ENCODE peak calls at places on chromosome 1, in nine cellular contexts. P is aorta, L is thyroid gland, O is AG09309, B is MM.1S, V is epithelial cell of esophagus, U is fibroblast of lung, D is foreskin fibroblast, F is Peyer's patch. J is an unnamed sample.

GRCh38 chr1:65527211-65527610 is 106.7 kb downstream of the LEPR start:
- DNase-seq in P (no peak), L (no peak), O (peak), B (no peak), V (no peak), U (peak), D (peak), F (no peak), J (no peak)

GRCh38 chr1:59017501-59018231 is 233.8 kb upstream of the JUN start:
- DNase-seq in P (no peak), L (no peak), O (no peak), B (no peak), V (peak), U (peak), D (no peak), F (no peak), J (peak)

GRCh38 chr1:167132306-167133010 is 38.6 kb downstream of the STYXL2 start:
- DNase-seq in P (no peak), L (no peak), O (no peak), B (no peak), V (no peak), U (no peak), D (no peak), F (no peak), J (no peak)

GRCh38 chr1:3674100-3675094 is 22.1 kb downstream of the TP73 start:
- DNase-seq in P (no peak), L (peak), O (no peak), B (no peak), V (peak), U (no peak), D (no peak), F (no peak), J (no peak)

GRCh38 chr1:56490619-56491018 is 88.7 kb downstream of the PLPP3 start:
- DNase-seq in P (no peak), L (no peak), O (no peak), B (no peak), V (no peak), U (no peak), D (no peak), F (no peak), J (no peak)

GRCh38 chr1:224846119-224846907 is 83.2 kb upstream of the DNAH14 start:
- DNase-seq in P (no peak), L (no peak), O (no peak), B (no peak), V (no peak), U (no peak), D (no peak), F (no peak), J (no peak)

GRCh38 chr1:220770245-220770913 is 16.3 kb upstream of the MTARC1 start:
- DNase-seq in P (no peak), L (no peak), O (no peak), B (no peak), V (no peak), U (no peak), D (no peak), F (peak), J (peak)

GRCh38 chr1:160293020-160293968 is 8.4 kb upstream of the PEX19 start:
- DNase-seq in P (no peak), L (no peak), O (no peak), B (no peak), V (no peak), U (no peak), D (no peak), F (no peak), J (no peak)

GRCh38 chr1:27418326-27418761 is 25.9 kb downstream of the GPR3 start:
- DNase-seq in P (peak), L (peak), O (peak), B (peak), V (peak), U (peak), D (peak), F (peak), J (peak)

GRCh38 chr1:161037661-161038522 is 872 bp downstream of the TSTD1 start:
- DNase-seq in P (no peak), L (peak), O (no peak), B (peak), V (peak), U (no peak), D (no peak), F (no peak), J (no peak)

GRCh38 chr1:218625393-218625792 is 280.3 kb downstream of the TGFB2 start:
- DNase-seq in P (no peak), L (no peak), O (no peak), B (no peak), V (peak), U (no peak), D (no peak), F (no peak), J (no peak)

GRCh38 chr1:17723684-17724083 is 31.4 kb upstream of the ACTL8 start:
- DNase-seq in P (no peak), L (no peak), O (no peak), B (no peak), V (no peak), U (no peak), D (no peak), F (no peak), J (no peak)

GRCh38 chr1:44684525-44684924 is 10.0 kb downstream of the ARMH1 start:
- DNase-seq in P (no peak), L (no peak), O (no peak), B (no peak), V (no peak), U (no peak), D (no peak), F (no peak), J (peak)

GRCh38 chr1:51070640-51071039 is 31.4 kb upstream of the C1orf185 start:
- DNase-seq in P (no peak), L (no peak), O (peak), B (no peak), V (peak), U (peak), D (peak), F (no peak), J (no peak)

GRCh38 chr1:59427155-59427554 is 130.3 kb downstream of the FGGY start:
- DNase-seq in P (no peak), L (no peak), O (no peak), B (no peak), V (peak), U (peak), D (peak), F (no peak), J (no peak)

GRCh38 chr1:3501856-3502665 is 47.6 kb downstream of the ARHGEF16 start:
- DNase-seq in P (peak), L (peak), O (no peak), B (no peak), V (peak), U (peak), D (no peak), F (peak), J (peak)

GRCh38 chr1:17563494-17564281 is 24.2 kb downstream of the ARHGEF10L start:
- DNase-seq in P (peak), L (peak), O (no peak), B (no peak), V (no peak), U (no peak), D (no peak), F (no peak), J (no peak)

GRCh38 chr1:151915066-151915686 is 5.9 kb upstream of the THEM4 start:
- DNase-seq in P (no peak), L (no peak), O (no peak), B (peak), V (no peak), U (no peak), D (no peak), F (no peak), J (no peak)

GRCh38 chr1:36172017-36172747 is 16.2 kb downstream of the MAP7D1 start:
- DNase-seq in P (no peak), L (no peak), O (no peak), B (no peak), V (no peak), U (no peak), D (no peak), F (no peak), J (no peak)

GRCh38 chr1:68704800-68705443 is 208.0 kb upstream of the DEPDC1 start:
- DNase-seq in P (no peak), L (no peak), O (no peak), B (no peak), V (no peak), U (no peak), D (no peak), F (no peak), J (no peak)

GRCh38 chr1:46466477-46467182 is 23.0 kb upstream of the DMBX1 start:
- DNase-seq in P (peak), L (no peak), O (no peak), B (no peak), V (peak), U (peak), D (no peak), F (no peak), J (peak)

GRCh38 chr1:165034136-165034535 is 322.4 kb downstream of the LMX1A start:
- DNase-seq in P (no peak), L (no peak), O (no peak), B (no peak), V (peak), U (no peak), D (peak), F (no peak), J (no peak)

GRCh38 chr1:207747627-207748492 is 4.0 kb upstream of the CD46 start:
- DNase-seq in P (no peak), L (no peak), O (no peak), B (peak), V (no peak), U (no peak), D (no peak), F (no peak), J (no peak)

GRCh38 chr1:91600431-91601330 is 100.0 kb downstream of the CDC7 start:
- DNase-seq in P (no peak), L (no peak), O (no peak), B (no peak), V (no peak), U (no peak), D (no peak), F (no peak), J (no peak)

GRCh38 chr1:100188617-100189016 is 10.6 kb upstream of the LRRC39 start:
- DNase-seq in P (no peak), L (peak), O (peak), B (peak), V (no peak), U (peak), D (peak), F (no peak), J (no peak)

GRCh38 chr1:18094096-18094495 is 13.5 kb upstream of the IGSF21 start:
- DNase-seq in P (no peak), L (no peak), O (no peak), B (no peak), V (no peak), U (no peak), D (no peak), F (no peak), J (no peak)

GRCh38 chr1:117070124-117070523 is 10.0 kb downstream of the TTF2 start:
- DNase-seq in P (no peak), L (no peak), O (no peak), B (no peak), V (no peak), U (peak), D (no peak), F (no peak), J (no peak)

GRCh38 chr1:39955547-39956539 is 898 bp downstream of the MFSD2A start:
- DNase-seq in P (peak), L (peak), O (no peak), B (peak), V (peak), U (peak), D (peak), F (peak), J (peak)

GRCh38 chr1:19009882-19010321 is 53.4 kb upstream of the IFFO2 start:
- DNase-seq in P (no peak), L (no peak), O (peak), B (no peak), V (peak), U (peak), D (peak), F (no peak), J (no peak)

GRCh38 chr1:110243581-110243980 is 33.5 kb downstream of the KCNC4 start:
- DNase-seq in P (peak), L (no peak), O (no peak), B (peak), V (peak), U (no peak), D (no peak), F (peak), J (peak)

DNA sequence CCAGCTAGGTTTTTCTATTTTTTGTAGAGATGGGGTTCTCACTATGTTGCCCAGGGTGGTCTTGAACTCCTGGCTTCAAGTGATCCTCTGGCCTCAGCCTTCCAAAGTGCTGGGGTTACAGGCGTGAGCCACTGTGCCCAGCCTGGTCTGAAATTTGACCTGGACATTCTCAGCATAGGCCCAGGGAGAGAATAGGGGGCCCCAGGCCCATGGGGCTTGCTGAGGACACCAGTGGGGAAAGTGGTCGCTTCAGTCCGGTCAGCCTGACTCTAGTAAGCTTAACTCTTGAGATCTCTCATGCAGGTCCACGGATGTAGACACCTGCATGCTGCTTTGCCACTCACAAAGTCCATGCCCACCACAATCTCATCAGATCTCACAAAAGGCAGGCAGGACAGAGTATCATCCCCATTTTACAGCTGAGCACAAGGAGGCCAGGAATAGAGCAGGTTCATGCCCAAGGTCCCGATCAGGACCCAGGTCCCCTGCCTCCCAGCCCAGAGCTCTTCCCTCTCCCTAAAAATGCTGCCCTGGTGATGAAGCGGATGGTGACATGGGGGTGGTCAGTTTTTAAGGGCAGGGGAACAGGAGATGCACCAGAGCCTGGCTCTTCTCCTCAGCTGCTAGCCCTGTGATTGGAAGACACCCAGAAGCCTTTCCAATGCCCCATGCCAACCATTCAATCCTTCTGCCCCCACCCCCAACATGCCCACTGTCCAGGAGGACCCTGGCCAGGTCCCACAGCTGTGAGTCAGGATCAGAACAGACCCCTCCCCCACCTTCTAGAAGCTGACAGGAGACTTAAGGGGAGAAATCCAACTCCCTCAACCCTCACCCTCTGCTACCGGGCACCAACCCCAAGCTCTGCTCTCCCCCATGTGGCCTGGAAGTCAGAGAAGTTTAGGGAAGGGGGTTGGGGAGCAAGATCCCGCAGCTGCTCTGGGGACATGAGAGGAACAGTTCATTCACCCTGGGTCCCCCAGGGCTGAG is 1.8 kb downstream of the FHL3 start:
- DNase-seq in P (peak), L (no peak), O (no peak), B (no peak), V (no peak), U (peak), D (no peak), F (no peak), J (peak)
- H3K4me3 ChIP-seq in P (peak), L (no peak), O (peak), B (no peak), V (peak), U (peak), D (peak), F (peak), J (peak)

GRCh38 chr1:162305969-162306368 is 70.7 kb downstream of the SPATA46 start:
- DNase-seq in P (no peak), L (no peak), O (no peak), B (no peak), V (peak), U (peak), D (no peak), F (no peak), J (no peak)

GRCh38 chr1:162301696-162302095 is 75.0 kb downstream of the SPATA46 start:
- DNase-seq in P (no peak), L (no peak), O (no peak), B (no peak), V (no peak), U (no peak), D (no peak), F (no peak), J (no peak)

GRCh38 chr1:162302246-162302645 is 74.4 kb downstream of the SPATA46 start:
- DNase-seq in P (no peak), L (no peak), O (no peak), B (no peak), V (peak), U (peak), D (no peak), F (no peak), J (no peak)

GRCh38 chr1:162302660-162303344 is 73.9 kb downstream of the SPATA46 start:
- DNase-seq in P (no peak), L (no peak), O (no peak), B (no peak), V (peak), U (peak), D (peak), F (no peak), J (no peak)

DNA sequence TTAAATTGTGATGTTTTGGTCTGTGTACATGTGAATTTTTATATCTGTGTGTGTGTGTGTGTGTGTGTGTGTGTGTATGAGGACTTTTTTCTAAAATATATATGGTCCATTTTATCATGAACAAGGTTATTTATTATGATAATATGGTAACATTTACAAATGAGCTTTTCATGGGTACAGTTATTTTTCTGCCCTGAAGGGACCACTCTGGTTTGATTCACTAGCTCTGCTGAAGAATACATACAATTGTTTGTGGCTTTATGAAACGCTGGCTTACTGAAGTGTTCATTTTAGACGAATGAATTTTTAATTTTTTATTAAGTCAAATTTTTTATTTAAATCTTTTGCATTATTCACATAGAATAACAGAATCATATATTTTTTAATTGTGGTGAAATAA is 71.9 kb downstream of the SPATA46 start:
- DNase-seq in P (no peak), L (no peak), O (no peak), B (no peak), V (no peak), U (no peak), D (no peak), F (no peak), J (no peak)
- H3K4me3 ChIP-seq in P (no peak), L (no peak), O (no peak), B (no peak), V (no peak), U (no peak), D (no peak), F (no peak), J (no peak)

DNA sequence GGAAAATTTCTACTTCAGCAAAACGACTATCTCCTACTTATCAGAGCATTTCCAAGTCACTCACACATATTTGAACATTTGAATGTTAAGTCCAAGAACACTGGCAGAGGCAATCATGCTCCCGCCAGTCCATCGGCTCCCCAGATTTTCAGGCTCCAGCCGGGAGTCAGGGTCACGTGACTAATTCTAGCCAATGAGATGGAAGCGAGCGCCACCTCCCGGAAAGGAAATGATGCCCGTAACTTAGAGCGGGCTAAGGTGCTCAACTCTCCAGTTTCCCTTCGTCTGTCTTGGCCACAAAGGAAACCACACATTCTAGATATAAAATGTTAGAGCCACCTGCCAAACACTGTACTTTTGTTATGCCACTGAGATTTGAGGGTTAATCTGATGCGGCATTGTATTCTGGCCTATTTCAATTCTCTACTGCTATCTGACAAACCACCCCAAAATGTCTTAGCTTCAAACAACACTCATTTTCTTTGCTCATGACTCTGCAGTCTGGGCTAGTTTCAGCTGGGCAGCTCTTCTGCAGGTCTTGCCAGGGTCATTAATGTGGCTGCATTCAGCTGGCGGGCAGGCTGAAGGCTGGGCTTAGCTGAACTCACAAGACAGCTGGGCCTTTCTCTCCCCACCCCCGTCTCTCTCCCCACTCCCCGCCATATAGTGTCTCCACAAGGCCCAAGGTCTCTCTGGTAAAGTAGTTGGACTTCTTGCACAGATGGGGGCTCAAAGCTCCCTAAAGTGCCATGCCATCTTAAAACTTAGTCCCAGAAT is 16.5 kb upstream of the LHX4 start:
- DNase-seq in P (no peak), L (no peak), O (no peak), B (peak), V (peak), U (peak), D (no peak), F (peak), J (no peak)
- H3K4me3 ChIP-seq in P (no peak), L (no peak), O (no peak), B (peak), V (no peak), U (peak), D (no peak), F (no peak), J (no peak)

GRCh38 chr1:155250246-155250632 is 5.0 kb downstream of the ENTREP3 start:
- DNase-seq in P (no peak), L (no peak), O (no peak), B (no peak), V (no peak), U (no peak), D (no peak), F (no peak), J (no peak)

GRCh38 chr1:155251566-155251965 is 3.7 kb downstream of the ENTREP3 start:
- DNase-seq in P (no peak), L (no peak), O (no peak), B (no peak), V (no peak), U (no peak), D (no peak), F (no peak), J (no peak)

GRCh38 chr1:155247667-155248563 is 7.4 kb downstream of the ENTREP3 start:
- DNase-seq in P (no peak), L (no peak), O (no peak), B (no peak), V (no peak), U (no peak), D (no peak), F (no peak), J (no peak)

GRCh38 chr1:155253208-155253607 is 2.1 kb downstream of the ENTREP3 start:
- DNase-seq in P (no peak), L (no peak), O (no peak), B (no peak), V (no peak), U (no peak), D (no peak), F (no peak), J (no peak)

DNA sequence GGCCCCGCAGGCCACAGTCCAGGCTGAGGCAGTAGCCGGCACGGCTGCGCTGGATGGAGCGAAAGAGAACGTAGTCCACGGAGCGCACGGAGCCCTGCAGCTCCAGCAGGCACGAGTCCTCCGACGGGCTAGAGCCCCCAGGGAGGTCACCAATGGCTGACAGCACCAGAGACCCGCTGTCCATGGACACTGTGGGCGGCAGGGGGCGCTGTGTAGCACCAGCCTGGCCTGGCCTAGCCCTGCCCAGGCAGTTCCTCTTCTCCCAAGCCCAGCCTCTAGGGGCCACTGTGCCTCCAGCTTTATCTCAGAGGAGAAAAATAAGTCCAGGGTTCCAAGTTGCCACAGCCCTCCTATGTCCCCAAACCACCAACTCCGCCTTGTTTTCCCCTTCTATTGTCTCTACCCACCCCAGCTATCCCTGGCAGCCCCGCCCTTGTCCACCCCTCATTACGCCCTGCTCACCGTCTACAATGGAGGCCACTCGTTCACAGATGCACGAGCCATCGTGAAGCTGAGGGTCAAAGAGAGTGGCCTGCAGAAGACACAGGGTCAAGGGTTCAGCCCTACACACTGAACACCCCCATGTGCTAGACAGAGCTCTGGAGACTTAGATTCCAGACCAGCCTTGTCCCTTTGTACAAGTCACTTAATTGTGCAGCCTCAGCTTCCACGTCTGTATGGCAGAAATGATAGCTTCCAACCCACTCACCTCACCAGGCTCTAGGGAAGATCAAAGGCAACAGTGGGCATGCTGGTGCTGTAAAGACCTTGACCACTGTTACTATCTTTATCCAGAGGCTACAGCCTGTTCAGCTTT is 4.4 kb downstream of the ENTREP3 start:
- DNase-seq in P (peak), L (peak), O (no peak), B (peak), V (peak), U (peak), D (peak), F (peak), J (peak)
- H3K4me3 ChIP-seq in P (no peak), L (no peak), O (no peak), B (peak), V (peak), U (no peak), D (no peak), F (peak), J (peak)

J was measured in NB4.